ENCODE peak calls at places on chromosomes 7 and 10, in eight cellular contexts. One of them, this sample, is unnamed.

GRCh38 chr10:33215635-33216034 is 118.8 kb downstream of the NRP1 start:
- DNase-seq in AG04450: no peak
- DNase-seq in dorsolateral prefrontal cortex: no peak
- DNase-seq in WTC11: no peak
- DNase-seq in colonic mucosa: no peak
- DNase-seq in IMR-90: no peak
- DNase-seq in esophagus squamous epithelium: no peak
- DNase-seq in left ventricle myocardium inferior: no peak
- DNase-seq in this sample: no peak

GRCh38 chr10:116444527-116445142 is 17.0 kb downstream of the PNLIPRP3 start:
- DNase-seq in AG04450: peak; percentile 21
- DNase-seq in dorsolateral prefrontal cortex: no peak
- DNase-seq in WTC11: peak; percentile 31
- DNase-seq in colonic mucosa: peak; percentile 23
- DNase-seq in IMR-90: peak; percentile 31
- DNase-seq in esophagus squamous epithelium: no peak
- DNase-seq in left ventricle myocardium inferior: no peak
- DNase-seq in this sample: no peak

GRCh38 chr7:153859239-153859638 is 193.0 kb upstream of the DPP6 start:
- DNase-seq in AG04450: no peak
- DNase-seq in dorsolateral prefrontal cortex: no peak
- DNase-seq in WTC11: no peak
- DNase-seq in colonic mucosa: no peak
- DNase-seq in IMR-90: no peak
- DNase-seq in esophagus squamous epithelium: no peak
- DNase-seq in left ventricle myocardium inferior: no peak
- DNase-seq in this sample: no peak

GRCh38 chr10:23035569-23035968 is 59.8 kb upstream of the MSRB2 start:
- DNase-seq in AG04450: no peak
- DNase-seq in dorsolateral prefrontal cortex: no peak
- DNase-seq in WTC11: peak; percentile 36
- DNase-seq in colonic mucosa: no peak
- DNase-seq in IMR-90: no peak
- DNase-seq in esophagus squamous epithelium: no peak
- DNase-seq in left ventricle myocardium inferior: no peak
- DNase-seq in this sample: no peak

GRCh38 chr7:468141-468540 is 51.5 kb downstream of the PDGFA start:
- DNase-seq in AG04450: no peak
- DNase-seq in dorsolateral prefrontal cortex: no peak
- DNase-seq in WTC11: no peak
- DNase-seq in colonic mucosa: no peak
- DNase-seq in IMR-90: no peak
- DNase-seq in esophagus squamous epithelium: no peak
- DNase-seq in left ventricle myocardium inferior: no peak
- DNase-seq in this sample: no peak

GRCh38 chr10:62890395-62890794 is 74.2 kb upstream of the EGR2 start:
- DNase-seq in AG04450: no peak
- DNase-seq in dorsolateral prefrontal cortex: no peak
- DNase-seq in WTC11: no peak
- DNase-seq in colonic mucosa: no peak
- DNase-seq in IMR-90: no peak
- DNase-seq in esophagus squamous epithelium: no peak
- DNase-seq in left ventricle myocardium inferior: no peak
- DNase-seq in this sample: no peak

GRCh38 chr10:28722065-28722803 is 44.9 kb downstream of the BAMBI start:
- DNase-seq in AG04450: peak; percentile 4
- DNase-seq in dorsolateral prefrontal cortex: peak; percentile 10
- DNase-seq in WTC11: peak; percentile 68
- DNase-seq in colonic mucosa: no peak
- DNase-seq in IMR-90: peak; percentile 40
- DNase-seq in esophagus squamous epithelium: no peak
- DNase-seq in left ventricle myocardium inferior: peak; percentile 36
- DNase-seq in this sample: no peak

GRCh38 chr7:31957090-31957720 is 113.0 kb downstream of the PDE1C start:
- DNase-seq in AG04450: no peak
- DNase-seq in dorsolateral prefrontal cortex: no peak
- DNase-seq in WTC11: no peak
- DNase-seq in colonic mucosa: no peak
- DNase-seq in IMR-90: peak; percentile 56
- DNase-seq in esophagus squamous epithelium: no peak
- DNase-seq in left ventricle myocardium inferior: no peak
- DNase-seq in this sample: no peak

GRCh38 chr10:116719712-116720111 is 22.7 kb downstream of the HSPA12A start:
- DNase-seq in AG04450: no peak
- DNase-seq in dorsolateral prefrontal cortex: no peak
- DNase-seq in WTC11: no peak
- DNase-seq in colonic mucosa: no peak
- DNase-seq in IMR-90: no peak
- DNase-seq in esophagus squamous epithelium: no peak
- DNase-seq in left ventricle myocardium inferior: no peak
- DNase-seq in this sample: no peak

GRCh38 chr7:30932562-30932961 is 20.9 kb downstream of the AQP1 start:
- DNase-seq in AG04450: no peak
- DNase-seq in dorsolateral prefrontal cortex: no peak
- DNase-seq in WTC11: no peak
- DNase-seq in colonic mucosa: peak; percentile 16
- DNase-seq in IMR-90: no peak
- DNase-seq in esophagus squamous epithelium: no peak
- DNase-seq in left ventricle myocardium inferior: no peak
- DNase-seq in this sample: no peak

GRCh38 chr10:2137549-2138174 is 400.3 kb upstream of the ADARB2 start:
- DNase-seq in AG04450: no peak
- DNase-seq in dorsolateral prefrontal cortex: no peak
- DNase-seq in WTC11: peak; percentile 56
- DNase-seq in colonic mucosa: no peak
- DNase-seq in IMR-90: no peak
- DNase-seq in esophagus squamous epithelium: no peak
- DNase-seq in left ventricle myocardium inferior: no peak
- DNase-seq in this sample: no peak

GRCh38 chr7:83677180-83677866 is 28.4 kb upstream of the SEMA3E start:
- DNase-seq in AG04450: peak; percentile 77
- DNase-seq in dorsolateral prefrontal cortex: no peak
- DNase-seq in WTC11: no peak
- DNase-seq in colonic mucosa: peak; percentile 26
- DNase-seq in IMR-90: peak; percentile 94
- DNase-seq in esophagus squamous epithelium: no peak
- DNase-seq in left ventricle myocardium inferior: no peak
- DNase-seq in this sample: peak; percentile 52

GRCh38 chr7:116592445-116592844 is 67.6 kb downstream of the CAV1 start:
- DNase-seq in AG04450: no peak
- DNase-seq in dorsolateral prefrontal cortex: no peak
- DNase-seq in WTC11: no peak
- DNase-seq in colonic mucosa: peak; percentile 63
- DNase-seq in IMR-90: no peak
- DNase-seq in esophagus squamous epithelium: no peak
- DNase-seq in left ventricle myocardium inferior: peak; percentile 21
- DNase-seq in this sample: no peak

GRCh38 chr7:74454948-74455804 is 1.5 kb downstream of the GTF2IRD1 start:
- DNase-seq in AG04450: no peak
- DNase-seq in dorsolateral prefrontal cortex: peak; percentile 28
- DNase-seq in WTC11: no peak
- DNase-seq in colonic mucosa: peak; percentile 70
- DNase-seq in IMR-90: no peak
- DNase-seq in esophagus squamous epithelium: no peak
- DNase-seq in left ventricle myocardium inferior: peak; percentile 57
- DNase-seq in this sample: no peak

GRCh38 chr10:130927157-130927556 is 384.4 kb downstream of the TCERG1L start:
- DNase-seq in AG04450: no peak
- DNase-seq in dorsolateral prefrontal cortex: no peak
- DNase-seq in WTC11: no peak
- DNase-seq in colonic mucosa: no peak
- DNase-seq in IMR-90: no peak
- DNase-seq in esophagus squamous epithelium: no peak
- DNase-seq in left ventricle myocardium inferior: no peak
- DNase-seq in this sample: no peak

GRCh38 chr7:70098133-70098561 is 499.9 kb downstream of the AUTS2 start:
- DNase-seq in AG04450: no peak
- DNase-seq in dorsolateral prefrontal cortex: no peak
- DNase-seq in WTC11: no peak
- DNase-seq in colonic mucosa: no peak
- DNase-seq in IMR-90: no peak
- DNase-seq in esophagus squamous epithelium: no peak
- DNase-seq in left ventricle myocardium inferior: no peak
- DNase-seq in this sample: no peak

GRCh38 chr10:80165173-80165572 is 32.6 kb downstream of the PLAC9 start:
- DNase-seq in AG04450: no peak
- DNase-seq in dorsolateral prefrontal cortex: no peak
- DNase-seq in WTC11: no peak
- DNase-seq in colonic mucosa: no peak
- DNase-seq in IMR-90: peak; percentile 67
- DNase-seq in esophagus squamous epithelium: no peak
- DNase-seq in left ventricle myocardium inferior: no peak
- DNase-seq in this sample: no peak

GRCh38 chr7:134766779-134767566 is 12.5 kb upstream of the CALD1 start:
- DNase-seq in AG04450: no peak
- DNase-seq in dorsolateral prefrontal cortex: no peak
- DNase-seq in WTC11: no peak
- DNase-seq in colonic mucosa: no peak
- DNase-seq in IMR-90: peak; percentile 57
- DNase-seq in esophagus squamous epithelium: no peak
- DNase-seq in left ventricle myocardium inferior: no peak
- DNase-seq in this sample: no peak

GRCh38 chr7:134943785-134944400 is 42.4 kb upstream of the AGBL3 start:
- DNase-seq in AG04450: no peak
- DNase-seq in dorsolateral prefrontal cortex: no peak
- DNase-seq in WTC11: no peak
- DNase-seq in colonic mucosa: no peak
- DNase-seq in IMR-90: peak; percentile 33
- DNase-seq in esophagus squamous epithelium: no peak
- DNase-seq in left ventricle myocardium inferior: no peak
- DNase-seq in this sample: no peak

GRCh38 chr7:90655566-90655965 is 59.4 kb downstream of the CDK14 start:
- DNase-seq in AG04450: peak; percentile 72
- DNase-seq in dorsolateral prefrontal cortex: no peak
- DNase-seq in WTC11: no peak
- DNase-seq in colonic mucosa: no peak
- DNase-seq in IMR-90: peak; percentile 94
- DNase-seq in esophagus squamous epithelium: no peak
- DNase-seq in left ventricle myocardium inferior: no peak
- DNase-seq in this sample: no peak

GRCh38 chr7:380226-380550 is 90.2 kb downstream of the FOXL3 start:
- DNase-seq in AG04450: no peak
- DNase-seq in dorsolateral prefrontal cortex: no peak
- DNase-seq in WTC11: no peak
- DNase-seq in colonic mucosa: no peak
- DNase-seq in IMR-90: no peak
- DNase-seq in esophagus squamous epithelium: no peak
- DNase-seq in left ventricle myocardium inferior: no peak
- DNase-seq in this sample: no peak

GRCh38 chr10:103244663-103245271 is 920 bp upstream of the RPEL1 start:
- DNase-seq in AG04450: peak; percentile 66
- DNase-seq in dorsolateral prefrontal cortex: peak; percentile 41
- DNase-seq in WTC11: peak; percentile 82
- DNase-seq in colonic mucosa: peak; percentile 82
- DNase-seq in IMR-90: peak; percentile 81
- DNase-seq in esophagus squamous epithelium: no peak
- DNase-seq in left ventricle myocardium inferior: peak; percentile 60
- DNase-seq in this sample: no peak
- TF ChIP-seq CTCF in AG04450: peak; percentile 93
- TF ChIP-seq CTCF in dorsolateral prefrontal cortex: peak; percentile 91
- TF ChIP-seq CTCF in WTC11: peak; percentile 85
- TF ChIP-seq CTCF in colonic mucosa: peak; percentile 73
- TF ChIP-seq CTCF in IMR-90: peak; percentile 91
- TF ChIP-seq CTCF in esophagus squamous epithelium: peak; percentile 87
- TF ChIP-seq CTCF in left ventricle myocardium inferior: peak; percentile 90
- TF ChIP-seq CTCF in this sample: peak; percentile 99

GRCh38 chr10:51313259-51313658 is 239.0 kb downstream of the PRKG1 start:
- DNase-seq in AG04450: no peak
- DNase-seq in dorsolateral prefrontal cortex: no peak
- DNase-seq in WTC11: no peak
- DNase-seq in colonic mucosa: no peak
- DNase-seq in IMR-90: no peak
- DNase-seq in esophagus squamous epithelium: no peak
- DNase-seq in left ventricle myocardium inferior: no peak
- DNase-seq in this sample: no peak

GRCh38 chr10:51314079-51314835 is 240.0 kb downstream of the PRKG1 start:
- DNase-seq in AG04450: no peak
- DNase-seq in dorsolateral prefrontal cortex: no peak
- DNase-seq in WTC11: no peak
- DNase-seq in colonic mucosa: no peak
- DNase-seq in IMR-90: no peak
- DNase-seq in esophagus squamous epithelium: no peak
- DNase-seq in left ventricle myocardium inferior: no peak
- DNase-seq in this sample: no peak

GRCh38 chr10:51312817-51313216 is 238.5 kb downstream of the PRKG1 start:
- DNase-seq in AG04450: no peak
- DNase-seq in dorsolateral prefrontal cortex: no peak
- DNase-seq in WTC11: no peak
- DNase-seq in colonic mucosa: no peak
- DNase-seq in IMR-90: no peak
- DNase-seq in esophagus squamous epithelium: no peak
- DNase-seq in left ventricle myocardium inferior: no peak
- DNase-seq in this sample: no peak

GRCh38 chr10:51308096-51308495 is 233.8 kb downstream of the PRKG1 start:
- DNase-seq in AG04450: no peak
- DNase-seq in dorsolateral prefrontal cortex: no peak
- DNase-seq in WTC11: no peak
- DNase-seq in colonic mucosa: no peak
- DNase-seq in IMR-90: no peak
- DNase-seq in esophagus squamous epithelium: no peak
- DNase-seq in left ventricle myocardium inferior: no peak
- DNase-seq in this sample: no peak

DNA sequence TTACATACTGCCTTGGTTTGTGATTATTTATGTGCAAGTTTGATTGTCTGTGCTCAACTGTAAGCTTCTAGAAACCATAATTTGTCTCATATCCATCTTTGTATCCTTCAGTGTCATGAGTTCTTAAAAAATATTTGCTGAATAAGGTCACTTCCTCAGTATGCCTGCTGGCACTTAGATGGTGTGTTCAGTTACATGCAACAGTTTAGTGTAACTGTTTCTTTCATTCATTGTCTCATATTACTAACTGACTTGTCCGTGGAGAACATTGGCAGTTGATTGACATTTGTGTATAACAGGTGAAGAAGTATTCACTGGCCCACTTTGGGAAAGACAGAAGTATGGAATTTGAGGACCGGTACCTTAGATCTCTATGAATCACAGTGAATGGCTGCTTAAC is 236.9 kb downstream of the PRKG1 start:
- DNase-seq in AG04450: no peak
- DNase-seq in dorsolateral prefrontal cortex: no peak
- DNase-seq in WTC11: no peak
- DNase-seq in colonic mucosa: no peak
- DNase-seq in IMR-90: peak; percentile 39
- DNase-seq in esophagus squamous epithelium: no peak
- DNase-seq in left ventricle myocardium inferior: no peak
- DNase-seq in this sample: no peak
- TF ChIP-seq CTCF in AG04450: no peak
- TF ChIP-seq CTCF in dorsolateral prefrontal cortex: no peak
- TF ChIP-seq CTCF in WTC11: no peak
- TF ChIP-seq CTCF in colonic mucosa: no peak
- TF ChIP-seq CTCF in IMR-90: no peak
- TF ChIP-seq CTCF in esophagus squamous epithelium: no peak
- TF ChIP-seq CTCF in left ventricle myocardium inferior: no peak
- TF ChIP-seq CTCF in this sample: no peak

GRCh38 chr10:44344727-44345126 is 40.2 kb downstream of the CXCL12 start:
- DNase-seq in AG04450: no peak
- DNase-seq in dorsolateral prefrontal cortex: no peak
- DNase-seq in WTC11: no peak
- DNase-seq in colonic mucosa: no peak
- DNase-seq in IMR-90: no peak
- DNase-seq in esophagus squamous epithelium: no peak
- DNase-seq in left ventricle myocardium inferior: no peak
- DNase-seq in this sample: no peak
- TF ChIP-seq CTCF in AG04450: no peak
- TF ChIP-seq CTCF in dorsolateral prefrontal cortex: no peak
- TF ChIP-seq CTCF in WTC11: no peak
- TF ChIP-seq CTCF in colonic mucosa: no peak
- TF ChIP-seq CTCF in IMR-90: no peak
- TF ChIP-seq CTCF in esophagus squamous epithelium: no peak
- TF ChIP-seq CTCF in left ventricle myocardium inferior: no peak
- TF ChIP-seq CTCF in this sample: no peak

GRCh38 chr7:117873056-117873932 is at the start of gene CTTNBP2:
- DNase-seq in AG04450: no peak
- DNase-seq in dorsolateral prefrontal cortex: peak; percentile 64
- DNase-seq in WTC11: peak; percentile 70
- DNase-seq in colonic mucosa: peak; percentile 49
- DNase-seq in IMR-90: peak; percentile 59
- DNase-seq in esophagus squamous epithelium: no peak
- DNase-seq in left ventricle myocardium inferior: peak; percentile 63
- DNase-seq in this sample: no peak
- TF ChIP-seq CTCF in AG04450: peak; percentile 38
- TF ChIP-seq CTCF in dorsolateral prefrontal cortex: peak; percentile 27
- TF ChIP-seq CTCF in WTC11: no peak
- TF ChIP-seq CTCF in colonic mucosa: no peak
- TF ChIP-seq CTCF in IMR-90: peak; percentile 11
- TF ChIP-seq CTCF in esophagus squamous epithelium: no peak
- TF ChIP-seq CTCF in left ventricle myocardium inferior: no peak
- TF ChIP-seq CTCF in this sample: peak; percentile 28

This sample was measured in epithelial cell of proximal tubule.